ENCODE peak calls at places on chromosomes 3 and 15, in seven cellular contexts. One of them, this sample, is unnamed.

GRCh38 chr3:142563491-142563997 is 15.0 kb downstream of the ATR start:
- DNase-seq in fibroblast of the aortic adventitia: no peak
- DNase-seq in body of pancreas: no peak
- DNase-seq in A673: no peak
- DNase-seq in esophagus muscularis mucosa: no peak
- DNase-seq in choroid plexus epithelial cell: no peak
- DNase-seq in CD8-positive, alpha-beta T cell: no peak
- DNase-seq in this sample: no peak

GRCh38 chr3:40780341-40780800 is 255.6 kb downstream of the ZNF621 start:
- DNase-seq in fibroblast of the aortic adventitia: no peak
- DNase-seq in body of pancreas: peak; percentile 75
- DNase-seq in A673: no peak
- DNase-seq in esophagus muscularis mucosa: peak; percentile 93
- DNase-seq in choroid plexus epithelial cell: peak; percentile 16
- DNase-seq in CD8-positive, alpha-beta T cell: no peak
- DNase-seq in this sample: peak; percentile 64

GRCh38 chr3:18134386-18135082 is 290.6 kb downstream of the SATB1 start:
- DNase-seq in fibroblast of the aortic adventitia: peak; percentile 79
- DNase-seq in body of pancreas: no peak
- DNase-seq in A673: no peak
- DNase-seq in esophagus muscularis mucosa: no peak
- DNase-seq in choroid plexus epithelial cell: peak; percentile 76
- DNase-seq in CD8-positive, alpha-beta T cell: no peak
- DNase-seq in this sample: peak; percentile 75

GRCh38 chr3:52998781-52999509 is 46.9 kb downstream of the SFMBT1 start:
- DNase-seq in fibroblast of the aortic adventitia: no peak
- DNase-seq in body of pancreas: no peak
- DNase-seq in A673: no peak
- DNase-seq in esophagus muscularis mucosa: no peak
- DNase-seq in choroid plexus epithelial cell: no peak
- DNase-seq in CD8-positive, alpha-beta T cell: no peak
- DNase-seq in this sample: no peak

GRCh38 chr15:56207711-56208110 is 36.0 kb downstream of the RFX7 start:
- DNase-seq in fibroblast of the aortic adventitia: no peak
- DNase-seq in body of pancreas: no peak
- DNase-seq in A673: no peak
- DNase-seq in esophagus muscularis mucosa: no peak
- DNase-seq in choroid plexus epithelial cell: no peak
- DNase-seq in CD8-positive, alpha-beta T cell: peak; percentile 16
- DNase-seq in this sample: no peak

GRCh38 chr15:50828610-50829206 is 63.2 kb upstream of the SPPL2A start:
- DNase-seq in fibroblast of the aortic adventitia: peak; percentile 88
- DNase-seq in body of pancreas: peak; percentile 32
- DNase-seq in A673: peak; percentile 78
- DNase-seq in esophagus muscularis mucosa: no peak
- DNase-seq in choroid plexus epithelial cell: peak; percentile 93
- DNase-seq in CD8-positive, alpha-beta T cell: no peak
- DNase-seq in this sample: peak; percentile 90

GRCh38 chr3:133712017-133712416 is 34.2 kb upstream of the TF start:
- DNase-seq in fibroblast of the aortic adventitia: no peak
- DNase-seq in body of pancreas: no peak
- DNase-seq in A673: no peak
- DNase-seq in esophagus muscularis mucosa: peak; percentile 64
- DNase-seq in choroid plexus epithelial cell: no peak
- DNase-seq in CD8-positive, alpha-beta T cell: no peak
- DNase-seq in this sample: no peak

GRCh38 chr3:65883614-65884013 is 155.1 kb downstream of the MAGI1 start:
- DNase-seq in fibroblast of the aortic adventitia: peak; percentile 35
- DNase-seq in body of pancreas: peak; percentile 11
- DNase-seq in A673: no peak
- DNase-seq in esophagus muscularis mucosa: no peak
- DNase-seq in choroid plexus epithelial cell: no peak
- DNase-seq in CD8-positive, alpha-beta T cell: no peak
- DNase-seq in this sample: peak; percentile 62

GRCh38 chr15:86872782-86873181 is 793.1 kb downstream of the AGBL1 start:
- DNase-seq in fibroblast of the aortic adventitia: no peak
- DNase-seq in body of pancreas: no peak
- DNase-seq in A673: no peak
- DNase-seq in esophagus muscularis mucosa: no peak
- DNase-seq in choroid plexus epithelial cell: no peak
- DNase-seq in CD8-positive, alpha-beta T cell: no peak
- DNase-seq in this sample: no peak

GRCh38 chr3:85288257-85288656 is 329.5 kb downstream of the CADM2 start:
- DNase-seq in fibroblast of the aortic adventitia: no peak
- DNase-seq in body of pancreas: no peak
- DNase-seq in A673: no peak
- DNase-seq in esophagus muscularis mucosa: no peak
- DNase-seq in choroid plexus epithelial cell: no peak
- DNase-seq in CD8-positive, alpha-beta T cell: no peak
- DNase-seq in this sample: no peak

GRCh38 chr15:89963301-89964288 is 37.5 kb upstream of the ZNF710 start:
- DNase-seq in fibroblast of the aortic adventitia: no peak
- DNase-seq in body of pancreas: peak; percentile 57
- DNase-seq in A673: no peak
- DNase-seq in esophagus muscularis mucosa: no peak
- DNase-seq in choroid plexus epithelial cell: no peak
- DNase-seq in CD8-positive, alpha-beta T cell: no peak
- DNase-seq in this sample: no peak

GRCh38 chr15:50767332-50767861 is 1.9 kb upstream of the SPPL2A start:
- DNase-seq in fibroblast of the aortic adventitia: no peak
- DNase-seq in body of pancreas: peak; percentile 53
- DNase-seq in A673: no peak
- DNase-seq in esophagus muscularis mucosa: no peak
- DNase-seq in choroid plexus epithelial cell: no peak
- DNase-seq in CD8-positive, alpha-beta T cell: no peak
- DNase-seq in this sample: no peak

GRCh38 chr15:61374848-61375247 is 145.7 kb upstream of the RORA start:
- DNase-seq in fibroblast of the aortic adventitia: no peak
- DNase-seq in body of pancreas: no peak
- DNase-seq in A673: no peak
- DNase-seq in esophagus muscularis mucosa: no peak
- DNase-seq in choroid plexus epithelial cell: no peak
- DNase-seq in CD8-positive, alpha-beta T cell: no peak
- DNase-seq in this sample: no peak

DNA sequence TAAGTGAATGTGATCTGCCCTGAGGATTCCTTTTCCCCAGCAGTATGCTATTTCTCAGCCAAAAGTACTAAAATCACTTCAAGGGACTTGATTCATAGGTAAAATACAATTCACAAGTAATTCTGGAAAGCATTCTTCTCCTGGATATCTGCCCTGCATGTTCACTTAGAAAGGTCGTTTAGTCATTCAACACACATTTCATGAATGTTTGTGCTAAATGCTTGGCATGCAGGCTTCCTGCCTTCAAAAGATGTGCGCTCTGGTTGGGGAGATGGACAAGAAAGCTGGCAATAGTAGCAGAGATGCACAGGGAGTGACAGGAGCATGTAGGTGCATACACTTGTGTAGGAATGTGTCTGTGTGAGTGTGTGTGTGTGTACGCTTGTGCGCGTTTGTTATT is 360.7 kb downstream of the PTPRG start:
- DNase-seq in fibroblast of the aortic adventitia: peak; percentile 3
- DNase-seq in body of pancreas: no peak
- DNase-seq in A673: no peak
- DNase-seq in esophagus muscularis mucosa: peak; percentile 31
- DNase-seq in choroid plexus epithelial cell: peak; percentile 13
- DNase-seq in CD8-positive, alpha-beta T cell: no peak
- DNase-seq in this sample: no peak
- TF ChIP-seq CTCF in fibroblast of the aortic adventitia: no peak
- TF ChIP-seq CTCF in body of pancreas: no peak
- TF ChIP-seq CTCF in A673: no peak
- TF ChIP-seq CTCF in esophagus muscularis mucosa: no peak
- TF ChIP-seq CTCF in choroid plexus epithelial cell: no peak
- TF ChIP-seq CTCF in CD8-positive, alpha-beta T cell: no peak
- TF ChIP-seq CTCF in this sample: no peak

GRCh38 chr3:177818712-177819111 is 621.4 kb upstream of the TBL1XR1 start:
- DNase-seq in fibroblast of the aortic adventitia: no peak
- DNase-seq in body of pancreas: no peak
- DNase-seq in A673: no peak
- DNase-seq in esophagus muscularis mucosa: no peak
- DNase-seq in choroid plexus epithelial cell: no peak
- DNase-seq in CD8-positive, alpha-beta T cell: no peak
- DNase-seq in this sample: no peak
- H3K4me3 ChIP-seq in fibroblast of the aortic adventitia: no peak overlapping the region
- H3K4me3 ChIP-seq in body of pancreas: no peak overlapping the region
- H3K4me3 ChIP-seq in A673: no peak overlapping the region
- H3K4me3 ChIP-seq in esophagus muscularis mucosa: no peak overlapping the region
- H3K4me3 ChIP-seq in choroid plexus epithelial cell: no peak overlapping the region
- H3K4me3 ChIP-seq in CD8-positive, alpha-beta T cell: no peak overlapping the region
- H3K4me3 ChIP-seq in this sample: no peak overlapping the region

DNA sequence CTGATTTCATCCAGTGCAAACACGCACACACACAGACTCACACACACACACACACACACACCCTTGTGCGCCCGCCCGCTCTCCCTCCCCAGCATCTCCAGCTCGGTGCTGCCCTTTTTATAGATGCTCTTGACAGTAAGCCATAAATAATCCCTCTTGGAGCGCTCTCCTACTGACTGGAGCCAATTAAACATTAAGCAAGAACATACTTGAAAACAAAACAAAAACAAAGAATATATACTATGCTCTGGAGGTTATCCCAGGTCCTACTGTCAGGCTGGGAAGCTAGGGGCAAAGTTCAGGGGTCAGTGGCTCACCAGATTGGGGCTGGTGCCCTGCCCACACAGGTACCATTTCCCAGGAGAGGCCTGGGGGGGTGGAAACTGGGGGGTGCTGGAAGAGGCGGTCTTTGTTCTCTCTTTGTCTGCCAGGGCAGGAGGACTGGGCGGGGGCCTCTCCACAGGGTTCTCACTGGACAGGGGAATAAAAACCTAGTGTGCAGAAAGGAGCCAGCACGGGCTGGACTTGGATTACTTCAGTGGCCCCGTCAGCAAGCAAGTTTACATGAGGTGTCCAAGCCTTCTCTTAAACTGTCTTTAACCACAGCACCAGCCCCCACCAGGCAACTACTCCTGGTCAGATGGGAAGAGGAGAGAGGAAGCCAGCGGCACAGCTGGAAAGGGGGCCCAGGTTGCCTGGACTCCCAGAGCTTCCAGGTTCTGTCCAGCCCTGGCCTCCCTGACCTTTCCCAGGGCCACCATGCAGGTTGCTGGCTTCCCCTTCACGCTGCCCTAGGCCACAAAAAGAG is 16.1 kb downstream of the BMF start:
- DNase-seq in fibroblast of the aortic adventitia: peak; percentile 93
- DNase-seq in body of pancreas: peak; percentile 67
- DNase-seq in A673: peak; percentile 95
- DNase-seq in esophagus muscularis mucosa: peak; percentile 94
- DNase-seq in choroid plexus epithelial cell: peak; percentile 78
- DNase-seq in CD8-positive, alpha-beta T cell: no peak
- DNase-seq in this sample: peak; percentile 56
- TF ChIP-seq CTCF in fibroblast of the aortic adventitia: no peak
- TF ChIP-seq CTCF in body of pancreas: no peak
- TF ChIP-seq CTCF in A673: no peak
- TF ChIP-seq CTCF in esophagus muscularis mucosa: no peak
- TF ChIP-seq CTCF in choroid plexus epithelial cell: no peak
- TF ChIP-seq CTCF in CD8-positive, alpha-beta T cell: no peak
- TF ChIP-seq CTCF in this sample: no peak

GRCh38 chr15:78640527-78640839 is 527 bp downstream of the CHRNB4 start:
- DNase-seq in fibroblast of the aortic adventitia: no peak
- DNase-seq in body of pancreas: no peak
- DNase-seq in A673: no peak
- DNase-seq in esophagus muscularis mucosa: no peak
- DNase-seq in choroid plexus epithelial cell: no peak
- DNase-seq in CD8-positive, alpha-beta T cell: no peak
- DNase-seq in this sample: no peak
- H3K4me3 ChIP-seq in fibroblast of the aortic adventitia: no peak overlapping the region
- H3K4me3 ChIP-seq in body of pancreas: no peak overlapping the region
- H3K4me3 ChIP-seq in A673: peak overlapping the region; percentile 21
- H3K4me3 ChIP-seq in esophagus muscularis mucosa: peak overlapping the region; percentile 51
- H3K4me3 ChIP-seq in choroid plexus epithelial cell: peak overlapping the region; percentile 50
- H3K4me3 ChIP-seq in CD8-positive, alpha-beta T cell: peak overlapping the region; percentile 33
- H3K4me3 ChIP-seq in this sample: peak overlapping the region; percentile 34

GRCh38 chr15:43912991-43913927 is 86.5 kb downstream of the WDR76 start:
- DNase-seq in fibroblast of the aortic adventitia: peak; percentile 98
- DNase-seq in body of pancreas: no peak
- DNase-seq in A673: peak; percentile 87
- DNase-seq in esophagus muscularis mucosa: no peak
- DNase-seq in choroid plexus epithelial cell: peak; percentile 97
- DNase-seq in CD8-positive, alpha-beta T cell: no peak
- DNase-seq in this sample: peak; percentile 98
- TF ChIP-seq CTCF in fibroblast of the aortic adventitia: no peak
- TF ChIP-seq CTCF in body of pancreas: no peak
- TF ChIP-seq CTCF in A673: no peak
- TF ChIP-seq CTCF in esophagus muscularis mucosa: no peak
- TF ChIP-seq CTCF in choroid plexus epithelial cell: no peak
- TF ChIP-seq CTCF in CD8-positive, alpha-beta T cell: no peak
- TF ChIP-seq CTCF in this sample: no peak

GRCh38 chr15:58981808-58982475 is 5.5 kb upstream of the RNF111 start:
- DNase-seq in fibroblast of the aortic adventitia: no peak
- DNase-seq in body of pancreas: no peak
- DNase-seq in A673: no peak
- DNase-seq in esophagus muscularis mucosa: no peak
- DNase-seq in choroid plexus epithelial cell: peak; percentile 19
- DNase-seq in CD8-positive, alpha-beta T cell: no peak
- DNase-seq in this sample: no peak
- H3K4me3 ChIP-seq in fibroblast of the aortic adventitia: no peak overlapping the region
- H3K4me3 ChIP-seq in body of pancreas: no peak overlapping the region
- H3K4me3 ChIP-seq in A673: no peak overlapping the region
- H3K4me3 ChIP-seq in esophagus muscularis mucosa: no peak overlapping the region
- H3K4me3 ChIP-seq in choroid plexus epithelial cell: no peak overlapping the region
- H3K4me3 ChIP-seq in CD8-positive, alpha-beta T cell: peak overlapping the region; percentile 16
- H3K4me3 ChIP-seq in this sample: no peak overlapping the region

GRCh38 chr3:57587946-57588345 is 9.2 kb downstream of the ARF4 start:
- DNase-seq in fibroblast of the aortic adventitia: peak; percentile 55
- DNase-seq in body of pancreas: no peak
- DNase-seq in A673: no peak
- DNase-seq in esophagus muscularis mucosa: no peak
- DNase-seq in choroid plexus epithelial cell: no peak
- DNase-seq in CD8-positive, alpha-beta T cell: no peak
- DNase-seq in this sample: peak; percentile 39

GRCh38 chr3:57577786-57578185 is 19.4 kb downstream of the ARF4 start:
- DNase-seq in fibroblast of the aortic adventitia: no peak
- DNase-seq in body of pancreas: no peak
- DNase-seq in A673: no peak
- DNase-seq in esophagus muscularis mucosa: no peak
- DNase-seq in choroid plexus epithelial cell: no peak
- DNase-seq in CD8-positive, alpha-beta T cell: no peak
- DNase-seq in this sample: no peak

GRCh38 chr3:57586778-57587177 is 10.4 kb downstream of the ARF4 start:
- DNase-seq in fibroblast of the aortic adventitia: no peak
- DNase-seq in body of pancreas: no peak
- DNase-seq in A673: no peak
- DNase-seq in esophagus muscularis mucosa: no peak
- DNase-seq in choroid plexus epithelial cell: no peak
- DNase-seq in CD8-positive, alpha-beta T cell: no peak
- DNase-seq in this sample: no peak

GRCh38 chr3:57583544-57583943 is 13.6 kb downstream of the ARF4 start:
- DNase-seq in fibroblast of the aortic adventitia: no peak
- DNase-seq in body of pancreas: no peak
- DNase-seq in A673: no peak
- DNase-seq in esophagus muscularis mucosa: no peak
- DNase-seq in choroid plexus epithelial cell: no peak
- DNase-seq in CD8-positive, alpha-beta T cell: no peak
- DNase-seq in this sample: no peak

GRCh38 chr3:57582470-57583168 is 14.5 kb downstream of the ARF4 start:
- DNase-seq in fibroblast of the aortic adventitia: no peak
- DNase-seq in body of pancreas: peak; percentile 21
- DNase-seq in A673: no peak
- DNase-seq in esophagus muscularis mucosa: no peak
- DNase-seq in choroid plexus epithelial cell: peak; percentile 30
- DNase-seq in CD8-positive, alpha-beta T cell: no peak
- DNase-seq in this sample: no peak
- TF ChIP-seq CTCF in fibroblast of the aortic adventitia: peak; percentile 20
- TF ChIP-seq CTCF in body of pancreas: peak; percentile 19
- TF ChIP-seq CTCF in A673: no peak
- TF ChIP-seq CTCF in esophagus muscularis mucosa: no peak
- TF ChIP-seq CTCF in choroid plexus epithelial cell: peak; percentile 42
- TF ChIP-seq CTCF in CD8-positive, alpha-beta T cell: no peak
- TF ChIP-seq CTCF in this sample: peak; percentile 29

This sample was measured in fibroblast of pulmonary artery.